ENCODE peak calls at places on chromosomes 2 and 18, in eight cellular contexts. X, Q, R, S, J, V, B and Z are unnamed samples.

GRCh38 chr2:64470921-64471320 is 17.0 kb downstream of the LGALSL start:
- DNase-seq in B (no peak), X (no peak), V (no peak), R (no peak), J (no peak), Q (no peak), S (no peak), Z (no peak)

GRCh38 chr2:55282110-55282917 is 13.3 kb upstream of the MTIF2 start:
- DNase-seq in J (peak; percentile 89), X (peak; percentile 89), V (peak; percentile 90), B (peak; percentile 34), R (peak; percentile 95), Q (peak; percentile 86), S (peak; percentile 50), Z (peak; percentile 77)

GRCh38 chr18:10439898-10440297 is 14.5 kb upstream of the APCDD1 start:
- DNase-seq in S (no peak), B (no peak), X (no peak), Q (no peak), J (no peak), R (no peak), V (no peak), Z (no peak)

GRCh38 chr2:241150660-241151530 is 628 bp downstream of the PPP1R7 start:
- DNase-seq in R (no peak), Q (no peak), S (no peak), V (no peak), X (no peak), J (peak; percentile 16), B (no peak), Z (no peak)

GRCh38 chr18:3015203-3015590 is 2.3 kb upstream of the LPIN2 start:
- DNase-seq in V (peak; percentile 62), S (peak; percentile 54), B (no peak), Q (no peak), J (no peak), X (no peak), R (no peak), Z (no peak)

GRCh38 chr18:2914185-2914584 is 67.4 kb downstream of the EMILIN2 start:
- DNase-seq in B (no peak), X (no peak), R (peak; percentile 41), S (no peak), J (no peak), V (no peak), Q (no peak), Z (no peak)

GRCh38 chr2:217482343-217482742 is 520.5 kb downstream of the TNS1 start:
- DNase-seq in V (no peak), R (no peak), Q (no peak), S (no peak), J (no peak), X (no peak), B (no peak), Z (no peak)

GRCh38 chr2:71742953-71743601 is 289.7 kb downstream of the DYSF start:
- DNase-seq in S (peak; percentile 80), X (peak; percentile 18), R (peak; percentile 75), B (no peak), V (peak; percentile 58), Q (no peak), J (no peak), Z (no peak)

GRCh38 chr2:191862371-191862770 is 15.5 kb upstream of the CAVIN2 start:
- DNase-seq in R (no peak), V (no peak), S (no peak), J (no peak), X (no peak), Q (no peak), B (no peak), Z (no peak)

GRCh38 chr2:220410296-220410695 is 782.9 kb downstream of the SLC4A3 start:
- DNase-seq in B (no peak), J (no peak), V (no peak), X (no peak), R (no peak), S (no peak), Q (no peak), Z (no peak)

GRCh38 chr2:217166241-217166640 is 306.4 kb upstream of the TNP1 start:
- DNase-seq in B (no peak), V (peak; percentile 4), S (peak; percentile 27), Q (no peak), J (peak; percentile 14), X (no peak), R (no peak), Z (no peak)

GRCh38 chr2:230863031-230863430 is 1.7 kb upstream of the ITM2C start:
- DNase-seq in S (no peak), Q (no peak), J (no peak), V (no peak), R (no peak), X (no peak), B (no peak), Z (no peak)

GRCh38 chr2:159185401-159186130 is 100.9 kb downstream of the WDSUB1 start:
- DNase-seq in B (no peak), V (no peak), S (no peak), X (no peak), R (no peak), J (no peak), Q (no peak), Z (no peak)

GRCh38 chr2:43073373-43073772 is 153.0 kb downstream of the ZFP36L2 start:
- DNase-seq in R (peak; percentile 59), X (no peak), S (peak; percentile 94), Q (no peak), J (no peak), B (no peak), V (peak; percentile 83), Z (no peak)

GRCh38 chr2:74366036-74366435 is 14.1 kb downstream of the DCTN1 start:
- DNase-seq in V (no peak), J (no peak), B (no peak), S (no peak), X (no peak), R (no peak), Q (no peak), Z (no peak)

GRCh38 chr2:190540048-190540447 is 5.5 kb upstream of the NEMP2 start:
- DNase-seq in Q (no peak), J (peak; percentile 10), V (no peak), S (no peak), R (no peak), X (no peak), B (no peak), Z (no peak)

GRCh38 chr2:190538201-190538600 is 3.7 kb upstream of the NEMP2 start:
- DNase-seq in S (no peak), R (no peak), B (no peak), Q (no peak), V (no peak), X (no peak), J (no peak), Z (no peak)

GRCh38 chr2:190535119-190535439 is 557 bp upstream of the NEMP2 start:
- DNase-seq in S (no peak), Q (no peak), R (no peak), B (no peak), J (no peak), X (no peak), V (no peak), Z (no peak)

GRCh38 chr2:190535586-190535985 is 1.1 kb upstream of the NEMP2 start:
- DNase-seq in V (no peak), X (no peak), S (peak; percentile 9), R (no peak), Q (no peak), B (no peak), J (peak; percentile 6), Z (no peak)

GRCh38 chr2:190537765-190538164 is 3.2 kb upstream of the NEMP2 start:
- DNase-seq in R (no peak), J (no peak), B (no peak), S (peak; percentile 46), X (no peak), Q (no peak), V (no peak), Z (no peak)
- H3K9me3 ChIP-seq in R (no peaks in the 10 kb centered on the region), J (peaks cover 53% of the 10 kb centered on the region), B (peaks cover 46% of the 10 kb centered on the region), S (peaks cover 18% of the 10 kb centered on the region), X (no peaks in the 10 kb centered on the region), Q (peaks cover 10% of the 10 kb centered on the region), V (peaks cover 8% of the 10 kb centered on the region), Z (peaks cover 5% of the 10 kb centered on the region)

GRCh38 chr2:38528008-38528442 is 74.7 kb downstream of the HNRNPLL start:
- DNase-seq in Q (no peak), S (peak; percentile 46), V (peak; percentile 22), B (no peak), X (no peak), J (peak; percentile 72), R (no peak), Z (no peak)

GRCh38 chr2:38524580-38524979 is 78.1 kb downstream of the HNRNPLL start:
- DNase-seq in S (no peak), R (no peak), X (no peak), Q (no peak), B (no peak), J (peak; percentile 91), V (no peak), Z (no peak)

GRCh38 chr2:38527338-38528007 is 75.3 kb downstream of the HNRNPLL start:
- DNase-seq in B (no peak), X (no peak), V (no peak), Q (no peak), J (no peak), R (no peak), S (no peak), Z (no peak)

GRCh38 chr2:38523728-38524437 is 78.8 kb downstream of the HNRNPLL start:
- DNase-seq in J (peak; percentile 66), R (no peak), X (no peak), S (no peak), B (no peak), V (no peak), Q (no peak), Z (no peak)

DNA sequence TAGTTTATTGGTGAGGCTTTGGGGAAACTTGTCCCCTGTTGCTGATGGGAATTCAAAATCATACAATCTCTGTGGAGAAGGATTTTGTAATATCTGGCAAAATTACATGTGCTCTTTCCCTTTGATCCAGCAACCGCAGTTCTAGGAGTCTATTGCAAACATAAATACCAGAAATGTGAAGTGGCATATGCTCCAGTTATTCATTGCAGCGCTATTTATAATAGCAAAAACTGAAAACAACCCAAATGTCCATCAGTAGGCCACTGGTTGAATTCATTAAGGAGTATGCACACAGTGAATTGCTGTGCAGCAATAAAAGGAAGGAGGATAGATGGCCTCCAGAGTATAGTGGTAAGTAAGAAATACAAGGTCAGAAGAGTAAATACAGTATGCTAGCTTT is 76.5 kb downstream of the HNRNPLL start:
- DNase-seq in B (no peak), Q (no peak), X (no peak), R (no peak), V (no peak), J (no peak), S (peak; percentile 37), Z (no peak)
- H3K9me3 ChIP-seq in B (no peaks in the 10 kb centered on the region), Q (no peaks in the 10 kb centered on the region), X (no peaks in the 10 kb centered on the region), R (no peaks in the 10 kb centered on the region), V (no peaks in the 10 kb centered on the region), J (no peaks in the 10 kb centered on the region), S (no peaks in the 10 kb centered on the region), Z (no peaks in the 10 kb centered on the region)

DNA sequence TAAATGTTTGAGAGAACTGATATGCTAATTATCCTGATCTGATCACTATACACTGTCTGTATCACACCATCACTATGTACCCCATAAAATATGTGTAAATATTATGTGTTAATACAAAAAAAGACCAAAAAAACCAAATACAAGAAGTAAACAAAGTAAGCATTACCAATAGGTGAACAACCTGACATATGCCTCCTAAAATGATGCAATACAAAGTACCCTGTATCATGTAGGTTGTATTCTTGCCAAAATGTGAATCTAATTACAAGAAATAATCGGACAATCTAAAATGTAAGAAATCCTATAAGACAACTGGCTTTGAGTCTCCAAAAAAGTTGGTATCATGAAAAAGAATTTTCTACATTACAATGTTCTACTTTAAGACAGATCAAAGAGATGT is 7.8 kb downstream of the POLR1A start:
- DNase-seq in S (no peak), J (no peak), B (no peak), X (no peak), R (no peak), V (no peak), Q (no peak), Z (no peak)
- H3K9me3 ChIP-seq in S (no peaks in the 10 kb centered on the region), J (peaks cover 9% of the 10 kb centered on the region), B (no peaks in the 10 kb centered on the region), X (no peaks in the 10 kb centered on the region), R (no peaks in the 10 kb centered on the region), V (no peaks in the 10 kb centered on the region), Q (no peaks in the 10 kb centered on the region), Z (no peaks in the 10 kb centered on the region)

GRCh38 chr18:79898952-79899608 is 52.4 kb downstream of the SLC66A2 start:
- DNase-seq in J (no peak), X (peak; percentile 7), Q (no peak), B (no peak), R (no peak), V (no peak), S (no peak), Z (no peak)
- H3K9me3 ChIP-seq in J (no peaks in the 10 kb centered on the region), X (peaks cover 9% of the 10 kb centered on the region), Q (peaks cover 5% of the 10 kb centered on the region), B (peaks cover 77% of the 10 kb centered on the region), R (no peaks in the 10 kb centered on the region), V (peaks cover 33% of the 10 kb centered on the region), S (peaks cover 60% of the 10 kb centered on the region), Z (peaks cover 13% of the 10 kb centered on the region)